ENCODE peak calls at places on chromosome 5, in five cellular contexts. G is OCI-LY7, P is hepatocyte, M is tibial artery, I is lower lobe of right lung. Y is an unnamed sample.
A peak's percentile ranks its signal among the peaks of the same experiment; 100 is the strongest.

GRCh38 chr5:81879936-81880335 is 91.9 kb upstream of the ATG10 start:
- DNase-seq in I (no peak), P (no peak), M (no peak), G (no peak), Y (no peak)

GRCh38 chr5:73605223-73606087 is 20.5 kb upstream of the ARHGEF28 start:
- DNase-seq in M (no peak), P (peak; percentile 37), I (no peak), G (no peak), Y (no peak)

GRCh38 chr5:86330736-86331135 is 287.0 kb upstream of the COX7C start:
- DNase-seq in P (no peak), I (no peak), G (no peak), M (no peak), Y (no peak)

GRCh38 chr5:148561712-148562365 is 92.5 kb downstream of the HTR4 start:
- DNase-seq in I (no peak), M (no peak), P (peak; percentile 20), G (no peak), Y (no peak)

GRCh38 chr5:149264432-149265069 is 7.1 kb upstream of the AFAP1L1 start:
- DNase-seq in P (peak; percentile 77), M (no peak), G (peak; percentile 72), I (no peak), Y (no peak)

GRCh38 chr5:116476903-116477537 is 97.6 kb downstream of the SEMA6A start:
- DNase-seq in M (no peak), G (no peak), P (peak; percentile 16), I (no peak), Y (no peak)

GRCh38 chr5:150497274-150497988 is 10.5 kb upstream of the NDST1 start:
- DNase-seq in M (peak; percentile 93), I (no peak), G (no peak), P (peak; percentile 89), Y (no peak)

GRCh38 chr5:62584395-62584794 is 5.8 kb downstream of the LRRC70 start:
- DNase-seq in P (no peak), I (no peak), G (no peak), M (no peak), Y (no peak)

GRCh38 chr5:138952962-138953361 is 77.8 kb upstream of the LRRTM2 start:
- DNase-seq in I (no peak), G (no peak), P (no peak), M (peak; percentile 66), Y (no peak)

GRCh38 chr5:59813761-59814562 is 79.6 kb downstream of the PDE4D start:
- DNase-seq in G (peak; percentile 61), P (peak; percentile 78), M (no peak), I (no peak), Y (peak; percentile 28)

DNA sequence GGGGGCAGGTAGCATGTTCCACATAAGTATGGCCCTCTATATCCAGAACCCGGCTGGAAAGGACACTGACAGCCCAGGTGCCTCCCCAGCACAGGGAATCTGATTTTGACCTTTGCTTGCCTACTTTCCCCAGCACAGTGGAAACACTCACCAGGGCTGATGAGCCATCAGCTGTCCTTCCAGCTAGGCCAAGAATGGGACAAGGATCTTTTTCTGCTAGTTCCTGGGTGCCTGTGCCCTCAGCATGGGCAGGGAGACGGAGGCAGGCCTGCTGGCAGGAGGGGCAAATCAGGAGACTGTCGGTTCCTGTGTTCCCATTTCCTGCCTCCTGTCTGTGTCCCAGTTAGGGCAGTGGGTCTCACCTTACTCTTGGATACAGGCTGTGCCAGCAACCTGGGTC is 1.1 kb downstream of the CYFIP2 start:
- DNase-seq in M (no peak), P (no peak), G (no peak), I (no peak), Y (no peak)
- H3K4me3 ChIP-seq in M (no peak overlapping the region), P (no peak overlapping the region), G (peak overlapping the region; percentile 82), I (peak overlapping the region; percentile 68), Y (peak overlapping the region; percentile 76)

GRCh38 chr5:28398185-28398584 is 1359.8 kb upstream of the CDH9 start:
- DNase-seq in P (no peak), M (no peak), I (no peak), G (no peak), Y (no peak)
- TF ChIP-seq CTCF in P (no peak), M (no peak), I (no peak), G (no peak), Y (no peak)

GRCh38 chr5:158874814-158875213 is 224.9 kb downstream of the EBF1 start:
- DNase-seq in I (no peak), G (no peak), P (no peak), M (no peak), Y (no peak)
- H3K4me3 ChIP-seq in I (peak overlapping the region; percentile 14), G (peak overlapping the region; percentile 60), P (no peak overlapping the region), M (peak overlapping the region; percentile 24), Y (no peak overlapping the region)

GRCh38 chr5:112238473-112238872 is 180.6 kb downstream of the EPB41L4A start:
- DNase-seq in M (no peak), I (no peak), G (peak; percentile 22), P (no peak), Y (no peak)
- TF ChIP-seq CTCF in M (no peak), I (no peak), G (peak; percentile 69), P (no peak), Y (no peak)

DNA sequence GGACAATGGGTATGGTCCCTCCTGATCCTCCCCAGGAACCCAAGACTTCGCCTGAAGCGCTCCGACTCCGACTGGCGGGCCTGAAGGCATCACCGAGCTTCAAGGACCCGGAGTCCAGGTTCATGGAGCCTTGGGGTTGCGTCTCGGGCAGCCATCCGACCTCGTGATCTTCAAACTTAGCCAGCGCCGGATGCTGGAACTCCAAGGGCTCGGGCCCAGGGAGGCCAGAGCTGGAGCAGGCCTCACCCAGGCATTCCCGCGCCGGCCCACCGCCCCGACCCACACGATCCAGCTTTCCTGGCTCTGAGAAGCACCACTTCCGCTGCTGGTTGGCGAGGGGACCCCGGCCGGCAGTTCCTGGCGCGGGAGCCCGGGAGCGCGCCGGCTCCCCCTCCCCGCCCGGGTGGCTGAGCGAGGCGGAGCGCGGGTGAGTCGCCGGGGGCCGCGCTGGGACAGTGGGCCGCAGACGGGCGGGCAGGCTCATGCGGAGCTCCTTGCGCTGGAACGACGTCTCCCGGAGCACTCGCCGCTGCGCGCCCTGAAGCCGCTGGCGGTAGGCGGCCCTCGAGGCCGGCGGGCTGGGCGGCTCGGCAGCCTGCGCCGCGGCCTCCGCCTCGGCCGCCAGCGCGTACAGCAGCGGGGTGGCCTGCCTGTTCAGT is 5.2 kb downstream of the SHROOM1 start:
- DNase-seq in M (no peak), I (no peak), G (no peak), P (no peak), Y (no peak)
- H3K4me3 ChIP-seq in M (peak overlapping the region; percentile 23), I (no peak overlapping the region), G (no peak overlapping the region), P (no peak overlapping the region), Y (no peak overlapping the region)

GRCh38 chr5:5492087-5492933 is 69.8 kb downstream of the ICE1 start:
- DNase-seq in P (peak; percentile 65), G (peak; percentile 75), M (no peak), I (no peak), Y (peak; percentile 9)

GRCh38 chr5:5490774-5491347 is 68.4 kb downstream of the ICE1 start:
- DNase-seq in G (no peak), M (no peak), I (no peak), P (no peak), Y (no peak)

GRCh38 chr5:5497132-5497748 is 74.8 kb downstream of the ICE1 start:
- DNase-seq in G (peak; percentile 39), M (peak; percentile 72), P (peak; percentile 80), I (no peak), Y (peak; percentile 13)

GRCh38 chr5:5494489-5495402 is 72.3 kb downstream of the ICE1 start:
- DNase-seq in I (peak; percentile 88), P (peak; percentile 78), M (peak; percentile 82), G (peak; percentile 65), Y (peak; percentile 22)
- TF ChIP-seq CTCF in I (no peak), P (no peak), M (no peak), G (no peak), Y (no peak)

GRCh38 chr5:95718203-95718602 is 12.9 kb upstream of the RHOBTB3 start:
- DNase-seq in I (no peak), M (no peak), P (no peak), G (peak; percentile 40), Y (no peak)

GRCh38 chr5:95717439-95717838 is 13.7 kb upstream of the RHOBTB3 start:
- DNase-seq in M (no peak), G (no peak), P (no peak), I (no peak), Y (no peak)

GRCh38 chr5:95718738-95719137 is 12.4 kb upstream of the RHOBTB3 start:
- DNase-seq in P (no peak), G (no peak), I (no peak), M (no peak), Y (no peak)

GRCh38 chr5:95713960-95714710 is 17.0 kb upstream of the RHOBTB3 start:
- DNase-seq in I (no peak), M (no peak), P (no peak), G (no peak), Y (no peak)

DNA sequence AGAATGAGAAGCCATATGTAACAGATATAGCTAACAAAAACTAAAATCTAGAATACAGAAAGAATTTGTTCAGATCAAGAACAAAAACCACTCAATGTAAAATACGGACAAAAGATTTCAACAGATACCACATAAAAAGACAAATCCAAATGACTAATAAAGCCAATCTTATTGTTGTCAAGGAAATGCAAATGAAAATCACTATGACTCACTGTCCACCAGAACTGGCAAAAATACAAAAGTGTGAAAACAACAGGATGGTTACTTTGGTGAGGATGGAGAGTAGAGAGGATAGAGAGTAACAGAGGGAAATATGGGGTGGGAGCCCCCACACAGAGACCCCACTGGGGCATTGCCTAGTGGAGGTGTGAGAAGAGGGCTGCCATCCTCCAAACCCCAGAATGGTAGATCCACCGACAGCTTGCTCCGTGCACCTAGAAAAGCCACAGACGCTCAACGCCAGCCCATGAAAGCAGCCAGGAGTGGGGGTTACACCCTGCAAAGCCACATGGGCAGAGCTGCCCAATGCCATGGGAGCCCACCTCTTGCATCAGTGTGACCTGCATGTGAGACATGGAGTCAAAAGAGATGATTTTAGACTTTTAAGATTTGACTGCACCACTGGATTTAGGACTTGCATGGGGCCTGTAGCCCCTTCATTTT is 15.2 kb upstream of the RHOBTB3 start:
- DNase-seq in I (no peak), M (no peak), G (no peak), P (no peak), Y (no peak)
- H3K4me3 ChIP-seq in I (no peak overlapping the region), M (no peak overlapping the region), G (no peak overlapping the region), P (no peak overlapping the region), Y (no peak overlapping the region)